ENCODE peak calls at places on chromosomes 2 and 18, in eight cellular contexts. A, B, V, C, K, Y, J and U are unnamed samples.

GRCh38 chr2:166088634-166089033 is 39.2 kb downstream of the SCN1A start:
- DNase-seq in A (no peak), B (no peak), V (no peak), C (no peak), K (no peak), Y (no peak), J (no peak), U (no peak)

GRCh38 chr2:21395366-21395765 is 271.6 kb downstream of the TDRD15 start:
- DNase-seq in A (no peak), B (no peak), V (peak), C (no peak), K (no peak), Y (no peak), J (peak), U (no peak)

GRCh38 chr18:55405655-55406373 is 182.2 kb downstream of the TCF4 start:
- DNase-seq in A (peak), B (peak), V (peak), C (peak), K (peak), Y (peak), J (peak), U (peak)

GRCh38 chr2:6917761-6918421 is 679 bp downstream of the RNF144A start:
- DNase-seq in A (no peak), B (peak), V (no peak), C (peak), K (no peak), Y (no peak), J (peak), U (no peak)

GRCh38 chr2:13000644-13001375 is 284.1 kb downstream of the TRIB2 start:
- DNase-seq in A (no peak), B (no peak), V (no peak), C (no peak), K (no peak), Y (no peak), J (peak), U (no peak)

GRCh38 chr2:239005586-239005985 is 157.7 kb downstream of the TWIST2 start:
- DNase-seq in A (no peak), B (no peak), V (no peak), C (no peak), K (no peak), Y (no peak), J (no peak), U (no peak)

GRCh38 chr18:220708-221107 is 47.1 kb downstream of the THOC1 start:
- DNase-seq in A (no peak), B (no peak), V (no peak), C (no peak), K (no peak), Y (no peak), J (no peak), U (no peak)

GRCh38 chr2:3447789-3448317 is 68.4 kb downstream of the TRAPPC12 start:
- DNase-seq in A (no peak), B (no peak), V (no peak), C (no peak), K (no peak), Y (no peak), J (no peak), U (no peak)

GRCh38 chr2:102418421-102418961 is 4.5 kb upstream of the IL18RAP start:
- DNase-seq in A (no peak), B (no peak), V (no peak), C (no peak), K (no peak), Y (no peak), J (no peak), U (no peak)

GRCh38 chr2:143254108-143254507 is 124.9 kb downstream of the ARHGAP15 start:
- DNase-seq in A (no peak), B (no peak), V (no peak), C (no peak), K (no peak), Y (no peak), J (no peak), U (no peak)

GRCh38 chr2:202037086-202037485 is 3.4 kb downstream of the FZD7 start:
- DNase-seq in A (no peak), B (peak), V (no peak), C (no peak), K (no peak), Y (no peak), J (no peak), U (no peak)

GRCh38 chr2:217666338-217666737 is 336.5 kb downstream of the TNS1 start:
- DNase-seq in A (no peak), B (no peak), V (no peak), C (no peak), K (peak), Y (no peak), J (no peak), U (no peak)

GRCh38 chr2:108916397-108917077 is 72.5 kb downstream of the EDAR start:
- DNase-seq in A (no peak), B (no peak), V (no peak), C (no peak), K (no peak), Y (no peak), J (no peak), U (no peak)

GRCh38 chr2:55152475-55153422 is 79.3 kb downstream of the CLHC1 start:
- DNase-seq in A (no peak), B (no peak), V (no peak), C (no peak), K (no peak), Y (no peak), J (no peak), U (no peak)

GRCh38 chr2:218831378-218831990 is at the start of gene PRKAG3:
- DNase-seq in A (no peak), B (no peak), V (no peak), C (no peak), K (no peak), Y (no peak), J (no peak), U (no peak)

GRCh38 chr2:164569334-164569733 is 51.9 kb downstream of the GRB14 start:
- DNase-seq in A (no peak), B (no peak), V (no peak), C (no peak), K (no peak), Y (no peak), J (no peak), U (no peak)

GRCh38 chr2:10978112-10978670 is 66.5 kb downstream of the KCNF1 start:
- DNase-seq in A (no peak), B (no peak), V (no peak), C (no peak), K (no peak), Y (no peak), J (no peak), U (no peak)

GRCh38 chr2:21966139-21966538 is 842.4 kb downstream of the TDRD15 start:
- DNase-seq in A (no peak), B (no peak), V (no peak), C (no peak), K (no peak), Y (no peak), J (no peak), U (no peak)

GRCh38 chr18:25335676-25336075 is 16.3 kb downstream of the ZNF521 start:
- DNase-seq in A (no peak), B (no peak), V (no peak), C (no peak), K (no peak), Y (no peak), J (no peak), U (no peak)

GRCh38 chr2:207219716-207220414 is 54.1 kb upstream of the KLF7 start:
- DNase-seq in A (no peak), B (no peak), V (no peak), C (no peak), K (peak), Y (no peak), J (no peak), U (no peak)